ENCODE peak calls at places on chromosomes 13 and 19, in six cellular contexts. K is glutamatergic neuron; V is foreskin keratinocyte; U is CD8-positive, alpha-beta T cell; P is pancreas; J is psoas muscle. L is an unnamed sample.

GRCh38 chr13:109875746-109876145 is 89.4 kb upstream of the IRS2 start:
- DNase-seq in K (no peak), U (no peak), P (no peak), V (no peak), J (no peak), L (no peak)

GRCh38 chr19:10568444-10568825 is 344 bp downstream of the CDKN2D start:
- DNase-seq in K (no peak), U (no peak), P (peak), J (no peak), V (no peak), L (no peak)

GRCh38 chr13:67192751-67193150 is 37.4 kb downstream of the PCDH9 start:
- DNase-seq in P (no peak), V (no peak), U (no peak), J (no peak), K (no peak), L (no peak)

GRCh38 chr19:1522061-1522460 is 1.8 kb upstream of the PLK5 start:
- DNase-seq in V (no peak), J (no peak), U (no peak), P (no peak), K (no peak), L (no peak)

GRCh38 chr19:13156968-13157882 is 7.0 kb downstream of the IER2 start:
- DNase-seq in U (no peak), P (no peak), K (no peak), J (no peak), V (no peak), L (no peak)

GRCh38 chr13:99617474-99618255 is 116.4 kb downstream of the TM9SF2 start:
- DNase-seq in K (peak), V (no peak), U (no peak), P (no peak), J (no peak), L (peak)

GRCh38 chr19:9075064-9075964 is 11.5 kb upstream of the OR1M1 start:
- DNase-seq in V (peak), U (no peak), K (no peak), P (peak), J (peak), L (peak)

GRCh38 chr19:28468701-28469459 is 744.1 kb downstream of the UQCRFS1 start:
- DNase-seq in K (peak), J (no peak), V (no peak), U (peak), P (peak), L (no peak)

GRCh38 chr13:108816381-108816780 is 187.0 kb downstream of the MYO16 start:
- DNase-seq in V (no peak), K (no peak), J (no peak), U (no peak), P (no peak), L (no peak)

GRCh38 chr13:104810242-104810641 is 1725.2 kb downstream of the EFNB2 start:
- DNase-seq in K (no peak), U (no peak), P (no peak), J (no peak), V (no peak), L (no peak)

GRCh38 chr13:94233401-94233800 is 246.1 kb downstream of the DCT start:
- DNase-seq in U (no peak), V (peak), K (no peak), P (no peak), J (no peak), L (no peak)

GRCh38 chr13:113918981-113919646 is 54.8 kb downstream of the C13orf46 start:
- DNase-seq in V (no peak), U (peak), P (peak), K (no peak), J (no peak), L (peak)

GRCh38 chr13:84446972-84447700 is 564.9 kb upstream of the SLITRK1 start:
- DNase-seq in V (peak), K (no peak), J (peak), P (no peak), U (no peak), L (no peak)

GRCh38 chr19:1672038-1672768 is 19.8 kb upstream of the TCF3 start:
- DNase-seq in U (peak), P (peak), V (no peak), J (no peak), K (peak), L (no peak)

GRCh38 chr13:33869005-33869404 is 51.1 kb downstream of the RFC3 start:
- DNase-seq in V (no peak), U (no peak), P (no peak), K (no peak), J (no peak), L (no peak)

GRCh38 chr13:33865945-33866344 is 48.0 kb downstream of the RFC3 start:
- DNase-seq in J (no peak), U (no peak), K (no peak), V (no peak), P (no peak), L (no peak)

GRCh38 chr13:33870046-33870668 is 52.2 kb downstream of the RFC3 start:
- DNase-seq in U (no peak), K (no peak), P (no peak), V (no peak), J (no peak), L (no peak)

GRCh38 chr13:33868343-33868994 is 50.5 kb downstream of the RFC3 start:
- DNase-seq in U (no peak), J (no peak), P (no peak), V (peak), K (no peak), L (no peak)

GRCh38 chr13:33867472-33867871 is 49.5 kb downstream of the RFC3 start:
- DNase-seq in U (no peak), V (no peak), J (no peak), K (no peak), P (no peak), L (no peak)
- TF ChIP-seq CTCF in U (no peak), V (no peak), J (no peak), K (no peak), P (no peak), L (no peak)

GRCh38 chr13:73738626-73739025 is 395.6 kb downstream of the KLF12 start:
- DNase-seq in K (no peak), P (no peak), J (no peak), V (no peak), U (no peak), L (no peak)

GRCh38 chr13:73741742-73742141 is 392.5 kb downstream of the KLF12 start:
- DNase-seq in K (no peak), U (no peak), J (no peak), V (no peak), P (no peak), L (no peak)

GRCh38 chr13:73741111-73741510 is 393.1 kb downstream of the KLF12 start:
- DNase-seq in U (no peak), K (no peak), P (no peak), V (no peak), J (no peak), L (no peak)

GRCh38 chr13:73737214-73737613 is 397.0 kb downstream of the KLF12 start:
- DNase-seq in J (no peak), P (no peak), K (no peak), U (no peak), V (no peak), L (no peak)

GRCh38 chr13:73740681-73741080 is 393.5 kb downstream of the KLF12 start:
- DNase-seq in V (no peak), K (no peak), P (no peak), J (no peak), U (no peak), L (no peak)
- TF ChIP-seq CTCF in V (no peak), K (no peak), P (no peak), J (no peak), U (no peak), L (no peak)

DNA sequence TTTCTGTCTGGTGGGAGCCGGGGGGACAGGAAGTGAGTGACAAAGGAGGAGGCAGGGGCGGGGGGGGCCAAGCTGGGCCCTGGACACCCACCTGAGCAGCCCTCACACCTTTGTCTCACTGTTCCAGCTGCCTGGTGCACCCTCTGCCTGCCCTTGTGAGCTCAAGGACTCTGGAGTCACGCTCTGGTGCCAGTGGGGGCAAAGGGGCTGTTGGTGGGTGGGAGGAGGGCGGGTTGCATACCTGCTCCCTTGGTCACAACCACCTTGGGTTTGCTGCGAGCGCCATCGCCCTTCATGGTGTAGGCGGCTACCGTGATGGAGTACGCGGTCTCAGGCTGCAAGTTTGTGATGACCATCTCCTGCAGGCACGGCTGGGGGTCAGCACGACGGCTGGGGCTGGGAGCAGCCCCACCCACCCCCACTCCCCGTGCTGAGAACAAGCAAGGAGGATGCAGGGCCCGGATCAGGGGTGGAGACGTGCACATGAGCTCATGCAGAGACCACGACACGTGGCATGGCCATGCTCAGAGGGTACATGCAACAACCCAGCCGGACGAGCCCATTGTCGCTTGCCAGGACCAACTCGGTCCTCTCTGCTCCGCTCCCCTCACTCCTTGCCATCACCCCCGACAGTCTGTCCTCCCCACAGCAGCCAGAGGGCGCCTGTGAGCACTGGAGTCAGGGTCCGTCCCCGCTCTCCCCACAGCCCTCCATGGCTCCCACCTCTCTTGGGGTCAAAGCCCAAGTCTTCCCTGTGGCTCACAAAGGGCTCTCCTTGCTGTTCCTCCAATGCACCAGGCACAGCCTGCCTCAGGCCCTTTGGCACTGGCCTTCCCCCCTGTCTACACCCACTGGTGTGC is 114.9 kb downstream of the PTPRS start:
- DNase-seq in K (peak), U (no peak), J (no peak), V (no peak), P (peak), L (no peak)
- TF ChIP-seq CTCF in K (peak), U (no peak), J (peak), V (peak), P (peak), L (peak)

DNA sequence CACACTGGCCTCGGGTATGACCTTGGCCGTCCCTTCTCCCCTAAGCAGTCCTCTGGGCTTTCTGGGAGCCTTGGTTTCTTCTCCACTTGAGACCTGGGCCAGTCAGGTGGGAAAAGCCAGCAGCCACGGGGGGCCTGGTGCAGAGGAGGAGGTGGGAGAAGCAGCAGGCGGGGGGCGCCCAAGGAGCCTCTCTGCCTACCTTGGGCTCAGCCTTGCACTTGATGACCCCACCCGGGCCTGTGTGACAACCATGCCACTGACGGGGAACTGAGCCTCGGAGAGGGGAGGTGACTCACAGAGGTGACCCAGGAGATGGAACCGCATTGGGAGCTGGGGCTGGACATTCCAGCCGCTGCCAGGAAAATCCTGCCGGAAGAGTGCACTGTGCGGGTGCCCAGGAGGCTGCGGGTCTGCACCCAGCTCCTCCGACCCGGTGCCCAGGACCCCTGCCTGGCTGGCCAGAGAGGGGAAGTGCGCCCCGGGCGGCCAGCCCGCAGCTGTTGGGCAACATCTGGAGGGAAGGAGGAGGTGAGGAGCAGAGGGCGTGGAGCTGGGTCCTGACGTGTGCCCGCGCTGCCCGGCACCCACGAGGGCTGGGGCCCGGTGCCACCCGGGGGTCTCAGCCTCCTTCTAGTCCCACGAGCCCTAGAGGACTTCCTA is 23.4 kb upstream of the SLC7A10 start:
- DNase-seq in J (peak), U (no peak), K (no peak), V (no peak), P (no peak), L (no peak)
- TF ChIP-seq CTCF in J (no peak), U (no peak), K (no peak), V (no peak), P (no peak), L (no peak)

GRCh38 chr19:38320969-38321339 is 1.3 kb downstream of the KCNK6 start:
- DNase-seq in J (no peak), V (no peak), P (no peak), K (no peak), U (no peak), L (no peak)

GRCh38 chr19:38324431-38324830 is 4.8 kb downstream of the KCNK6 start:
- DNase-seq in K (no peak), V (no peak), P (no peak), U (no peak), J (no peak), L (no peak)

GRCh38 chr19:38319421-38320258 is at the start of gene KCNK6:
- DNase-seq in K (peak), U (peak), P (peak), J (peak), V (no peak), L (peak)

GRCh38 chr19:38323276-38323675 is 3.6 kb downstream of the KCNK6 start:
- DNase-seq in U (no peak), P (no peak), J (no peak), K (no peak), V (no peak), L (no peak)

DNA sequence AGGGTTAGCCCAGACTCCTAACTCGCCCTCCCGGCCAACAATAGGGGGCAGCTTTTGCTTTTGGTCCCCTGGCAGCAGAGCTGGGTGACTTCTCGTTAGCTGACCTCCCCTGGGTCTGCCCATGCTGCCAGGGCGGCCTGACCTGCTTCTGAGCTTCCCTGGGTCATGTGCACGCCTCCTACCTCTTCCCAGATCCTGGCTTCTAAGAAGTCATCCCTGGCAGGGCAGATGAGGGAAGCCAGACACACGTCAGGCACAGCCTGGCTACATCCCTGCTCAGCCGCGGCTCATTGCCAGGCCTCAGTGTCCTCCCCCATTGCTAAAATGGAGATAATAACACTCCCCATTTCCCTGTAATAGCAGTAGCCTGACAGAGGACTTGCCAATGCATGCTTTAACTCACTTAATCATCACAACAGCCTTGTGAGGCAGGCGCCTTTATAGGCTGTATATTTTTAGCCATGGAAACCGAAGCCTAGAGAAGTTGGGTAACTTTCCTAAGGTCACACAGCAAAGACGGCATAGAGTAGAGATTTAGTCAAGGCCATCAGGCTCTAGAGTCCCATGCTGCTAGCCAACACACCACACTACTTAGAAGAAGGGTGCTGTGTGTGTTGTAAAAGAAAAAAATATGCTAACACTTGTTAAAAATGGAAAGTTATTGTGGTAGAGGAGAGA is 2.1 kb downstream of the KCNK6 start:
- DNase-seq in P (no peak), K (no peak), V (peak), J (no peak), U (no peak), L (no peak)
- TF ChIP-seq CTCF in P (no peak), K (no peak), V (peak), J (no peak), U (no peak), L (no peak)

GRCh38 chr13:49219647-49220034 is 497 bp upstream of the MLNR start:
- DNase-seq in J (no peak), P (no peak), V (no peak), U (no peak), K (no peak), L (no peak)
- TF ChIP-seq CTCF in J (no peak), P (no peak), V (no peak), U (no peak), K (no peak), L (no peak)

GRCh38 chr13:76222511-76222910 is 586.4 kb downstream of the LMO7 start:
- DNase-seq in P (no peak), K (no peak), U (no peak), V (no peak), J (no peak), L (no peak)

GRCh38 chr13:76226941-76227340 is 590.8 kb downstream of the LMO7 start:
- DNase-seq in J (no peak), K (no peak), V (no peak), U (no peak), P (no peak), L (no peak)

GRCh38 chr13:76225815-76226489 is 589.8 kb downstream of the LMO7 start:
- DNase-seq in J (peak), K (no peak), P (no peak), U (no peak), V (no peak), L (no peak)

GRCh38 chr13:76223999-76224398 is 587.9 kb downstream of the LMO7 start:
- DNase-seq in U (no peak), K (no peak), P (no peak), J (no peak), V (no peak), L (no peak)

DNA sequence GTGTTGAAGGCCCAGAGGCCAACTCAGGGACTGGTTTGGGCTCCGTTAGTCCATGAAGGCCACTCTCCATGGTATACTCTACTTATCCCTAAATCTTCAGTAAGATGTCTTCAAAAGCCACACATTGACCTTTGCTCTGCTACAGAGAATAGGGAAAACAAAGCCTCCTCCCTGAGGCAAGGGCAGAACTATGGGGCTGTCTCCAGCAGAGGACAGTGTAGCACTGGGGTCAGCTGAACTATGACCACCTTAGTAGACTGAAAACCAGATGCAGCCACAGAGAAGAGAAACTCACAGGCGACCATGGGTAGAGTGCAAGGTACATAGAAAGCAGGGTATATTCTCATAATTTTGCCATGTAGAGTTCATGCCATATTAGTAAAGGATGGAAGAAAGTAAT is 587.4 kb downstream of the LMO7 start:
- DNase-seq in V (no peak), P (no peak), U (no peak), J (no peak), K (no peak), L (no peak)
- TF ChIP-seq CTCF in V (no peak), P (no peak), U (no peak), J (no peak), K (no peak), L (no peak)